ENCODE peak calls at places on chromosomes 13 and 19, in four cellular contexts. O is WTC11, F is AG10803, M is adrenal gland. V is an unnamed sample.

GRCh38 chr13:30928971-30929370 is 3.5 kb upstream of the TEX26 start:
- DNase-seq in O (no peak), F (no peak), M (no peak), V (no peak)

GRCh38 chr19:13699786-13700185 is 64.5 kb upstream of the MRI1 start:
- DNase-seq in O (no peak), F (no peak), M (no peak), V (no peak)

GRCh38 chr13:80086304-80086721 is 254.6 kb downstream of the SPRY2 start:
- DNase-seq in O (no peak), F (no peak), M (no peak), V (no peak)

GRCh38 chr19:31992750-31993149 is 352.7 kb upstream of the ZNF507 start:
- DNase-seq in O (no peak), F (no peak), M (no peak), V (peak)

GRCh38 chr19:42323473-42323851 is 2.0 kb upstream of the MEGF8 start:
- DNase-seq in O (peak), F (no peak), M (no peak), V (no peak)

GRCh38 chr13:50843256-50844043 is at the start of gene DLEU7:
- DNase-seq in O (peak), F (no peak), M (no peak), V (no peak)

GRCh38 chr13:113930711-113931637 is 42.9 kb downstream of the C13orf46 start:
- DNase-seq in O (peak), F (no peak), M (peak), V (peak)

GRCh38 chr19:38905620-38906019 is 5.9 kb downstream of the NFKBIB start:
- DNase-seq in O (no peak), F (no peak), M (no peak), V (no peak)

GRCh38 chr13:106372199-106373160 is 163.0 kb downstream of the EFNB2 start:
- DNase-seq in O (no peak), F (peak), M (no peak), V (no peak)

GRCh38 chr19:57934820-57935665 is at the start of gene ZNF418:
- DNase-seq in O (peak), F (peak), M (peak), V (peak)

GRCh38 chr13:91356919-91357612 is 9.6 kb downstream of the MIR17HG start:
- DNase-seq in O (no peak), F (no peak), M (no peak), V (no peak)

GRCh38 chr19:6424939-6425731 is 524 bp upstream of the KHSRP start:
- DNase-seq in O (peak), F (peak), M (peak), V (peak)

GRCh38 chr19:7682175-7682855 is 1.7 kb downstream of the TRAPPC5 start:
- DNase-seq in O (peak), F (no peak), M (no peak), V (no peak)

GRCh38 chr19:38653028-38653571 is 5.7 kb downstream of the ACTN4 start:
- DNase-seq in O (no peak), F (peak), M (no peak), V (no peak)

GRCh38 chr19:56066152-56067023 is 54.7 kb downstream of the ZNF787 start:
- DNase-seq in O (peak), F (peak), M (peak), V (peak)

GRCh38 chr19:44767295-44768180 is 10.2 kb upstream of the CBLC start:
- DNase-seq in O (no peak), F (no peak), M (no peak), V (no peak)

GRCh38 chr13:27425918-27426630 is 1.7 kb downstream of the GTF3A start:
- DNase-seq in O (peak), F (peak), M (peak), V (no peak)

GRCh38 chr19:5205388-5205787 is 135.2 kb downstream of the PTPRS start:
- DNase-seq in O (no peak), F (no peak), M (no peak), V (no peak)

GRCh38 chr19:3670796-3671679 is 29.2 kb downstream of the PIP5K1C start:
- DNase-seq in O (no peak), F (peak), M (peak), V (no peak)

GRCh38 chr19:40806385-40807146 is 7.6 kb downstream of the EGLN2 start:
- DNase-seq in O (peak), F (peak), M (peak), V (peak)

GRCh38 chr13:49502954-49503353 is 7.2 kb downstream of the PHF11 start:
- DNase-seq in O (no peak), F (peak), M (peak), V (no peak)

GRCh38 chr19:3987619-3988371 is 2.5 kb upstream of the EEF2 start:
- DNase-seq in O (peak), F (peak), M (peak), V (peak)

GRCh38 chr13:27605099-27605498 is 15.2 kb downstream of the LNX2 start:
- DNase-seq in O (no peak), F (no peak), M (no peak), V (no peak)

GRCh38 chr13:107144432-107144831 is 576.5 kb upstream of the ARGLU1 start:
- DNase-seq in O (no peak), F (peak), M (no peak), V (no peak)

GRCh38 chr13:25922373-25922772 is 129.4 kb downstream of the SHISA2 start:
- DNase-seq in O (no peak), F (peak), M (no peak), V (no peak)

DNA sequence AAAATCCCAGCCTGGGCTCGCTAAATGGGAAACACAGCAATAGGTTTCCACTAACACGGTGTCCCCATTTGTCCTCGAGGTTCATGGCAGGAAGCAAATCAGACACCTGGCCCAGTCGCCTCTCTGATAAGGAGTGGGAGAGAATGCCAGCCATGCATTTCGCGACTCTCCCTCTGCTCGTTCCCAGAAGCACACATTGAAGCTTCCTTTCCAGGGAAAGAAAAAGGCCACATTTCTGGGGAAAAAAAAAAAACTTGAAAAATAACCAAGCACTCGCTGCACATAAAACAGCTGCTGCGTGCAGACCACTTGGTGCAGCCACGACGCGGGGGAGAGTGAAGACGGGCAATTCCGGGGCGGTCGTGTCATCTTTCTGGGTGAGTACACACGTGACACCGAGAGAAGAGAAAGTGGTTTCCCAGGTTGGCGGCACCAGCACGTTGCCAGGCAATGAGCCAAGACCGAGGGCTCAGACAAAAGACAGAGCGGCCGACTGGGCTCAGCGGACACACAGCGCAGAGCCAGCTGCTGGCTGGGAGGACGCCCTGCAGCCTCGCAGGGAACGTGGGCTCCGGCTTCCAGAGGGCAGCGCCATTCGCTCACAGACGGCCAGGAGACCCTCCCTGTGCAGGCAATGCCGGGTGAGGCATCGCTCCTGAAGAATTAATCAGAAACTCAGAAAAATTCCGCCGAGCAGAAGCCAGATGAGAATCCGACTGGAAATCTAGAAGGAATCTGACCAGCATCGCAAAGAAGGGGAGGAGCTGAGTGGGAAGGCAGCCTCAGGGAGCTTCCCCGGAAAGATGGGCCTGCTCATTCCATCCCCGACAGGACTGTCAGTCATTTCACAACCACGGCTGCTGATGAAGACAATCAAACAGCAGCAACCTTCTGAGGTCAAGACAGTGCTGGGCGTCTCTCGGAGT is 83.2 kb upstream of the IRS2 start:
- DNase-seq in O (peak), F (peak), M (peak), V (no peak)
- TF ChIP-seq CTCF in O (no peak), F (no peak), M (no peak), V (no peak)

GRCh38 chr19:1279261-1279660 is 3.9 kb downstream of the FAM174C start:
- DNase-seq in O (no peak), F (no peak), M (peak), V (no peak)
- TF ChIP-seq CTCF in O (no peak), F (no peak), M (no peak), V (no peak)

GRCh38 chr13:98752942-98753290 is 444 bp upstream of the SLC15A1 start:
- DNase-seq in O (no peak), F (no peak), M (no peak), V (no peak)

GRCh38 chr13:98749501-98749900 is 3.0 kb downstream of the SLC15A1 start:
- DNase-seq in O (no peak), F (peak), M (no peak), V (no peak)

GRCh38 chr13:98752111-98752941 is at the start of gene SLC15A1:
- DNase-seq in O (peak), F (no peak), M (no peak), V (no peak)

GRCh38 chr13:98755116-98755515 is 2.6 kb upstream of the SLC15A1 start:
- DNase-seq in O (no peak), F (no peak), M (no peak), V (no peak)

GRCh38 chr13:98751397-98752110 is 918 bp downstream of the SLC15A1 start:
- DNase-seq in O (peak), F (peak), M (no peak), V (no peak)
- TF ChIP-seq CTCF in O (no peak), F (no peak), M (no peak), V (no peak)

GRCh38 chr19:15251749-15252397 is 19.6 kb upstream of the EPHX3 start:
- DNase-seq in O (peak), F (peak), M (peak), V (peak)
- TF ChIP-seq CTCF in O (no peak), F (peak), M (no peak), V (peak)

GRCh38 chr13:41054212-41054877 is 7.0 kb upstream of the WBP4 start:
- DNase-seq in O (no peak), F (peak), M (peak), V (no peak)
- TF ChIP-seq CTCF in O (no peak), F (peak), M (peak), V (peak)

V was measured in osteocyte.